ENCODE peak calls at places on chromosomes 3 and 15, in four cellular contexts. One of them, this sample, is unnamed.

GRCh38 chr15:87874896-87875661 is 381.5 kb downstream of the NTRK3 start:
- DNase-seq in A549: no peak
- DNase-seq in HepG2: no peak
- DNase-seq in H1: no peak
- DNase-seq in this sample: no peak

GRCh38 chr15:62889734-62890505 is 152.6 kb upstream of the TPM1 start:
- DNase-seq in A549: no peak
- DNase-seq in HepG2: no peak
- DNase-seq in H1: no peak
- DNase-seq in this sample: no peak

GRCh38 chr3:126482503-126483255 is 7.0 kb upstream of the ZXDC start:
- DNase-seq in A549: no peak
- DNase-seq in HepG2: no peak
- DNase-seq in H1: no peak
- DNase-seq in this sample: no peak

GRCh38 chr3:85254738-85255137 is 295.9 kb downstream of the CADM2 start:
- DNase-seq in A549: no peak
- DNase-seq in HepG2: no peak
- DNase-seq in H1: no peak
- DNase-seq in this sample: no peak

GRCh38 chr15:53758412-53758811 is 1.1 kb downstream of the WDR72 start:
- DNase-seq in A549: no peak
- DNase-seq in HepG2: no peak
- DNase-seq in H1: no peak
- DNase-seq in this sample: no peak

GRCh38 chr3:17632401-17633100 is 109.9 kb downstream of the TBC1D5 start:
- DNase-seq in A549: no peak
- DNase-seq in HepG2: no peak
- DNase-seq in H1: no peak
- DNase-seq in this sample: peak

GRCh38 chr3:126431103-126431534 is 36.4 kb downstream of the CFAP100 start:
- DNase-seq in A549: no peak
- DNase-seq in HepG2: no peak
- DNase-seq in H1: no peak
- DNase-seq in this sample: no peak

GRCh38 chr3:42526616-42527367 is 24.3 kb downstream of the VIPR1 start:
- DNase-seq in A549: no peak
- DNase-seq in HepG2: no peak
- DNase-seq in H1: no peak
- DNase-seq in this sample: peak

GRCh38 chr3:36992806-36993325 is at the start of gene EPM2AIP1:
- DNase-seq in A549: peak
- DNase-seq in HepG2: no peak
- DNase-seq in H1: peak
- DNase-seq in this sample: no peak

GRCh38 chr15:39585394-39585841 is 4.5 kb downstream of the THBS1 start:
- DNase-seq in A549: no peak
- DNase-seq in HepG2: no peak
- DNase-seq in H1: no peak
- DNase-seq in this sample: no peak

GRCh38 chr3:184579513-184579912 is 17.9 kb downstream of the EPHB3 start:
- DNase-seq in A549: no peak
- DNase-seq in HepG2: no peak
- DNase-seq in H1: no peak
- DNase-seq in this sample: no peak

GRCh38 chr3:148791296-148791695 is 36.3 kb upstream of the CPB1 start:
- DNase-seq in A549: no peak
- DNase-seq in HepG2: no peak
- DNase-seq in H1: no peak
- DNase-seq in this sample: no peak

GRCh38 chr3:194450341-194450740 is 36.5 kb downstream of the ATP13A3 start:
- DNase-seq in A549: no peak
- DNase-seq in HepG2: no peak
- DNase-seq in H1: no peak
- DNase-seq in this sample: no peak

GRCh38 chr3:191329654-191330308 is 545 bp downstream of the UTS2B start:
- DNase-seq in A549: no peak
- DNase-seq in HepG2: peak
- DNase-seq in H1: peak
- DNase-seq in this sample: peak

GRCh38 chr3:197555281-197556261 is at the start of gene BDH1:
- DNase-seq in A549: no peak
- DNase-seq in HepG2: no peak
- DNase-seq in H1: peak
- DNase-seq in this sample: no peak

GRCh38 chr15:57205999-57206398 is 170.3 kb upstream of the CGNL1 start:
- DNase-seq in A549: no peak
- DNase-seq in HepG2: no peak
- DNase-seq in H1: no peak
- DNase-seq in this sample: no peak

GRCh38 chr3:8979262-8979661 is 16.0 kb upstream of the RAD18 start:
- DNase-seq in A549: no peak
- DNase-seq in HepG2: no peak
- DNase-seq in H1: no peak
- DNase-seq in this sample: no peak

GRCh38 chr15:66715181-66715624 is 13.2 kb downstream of the SMAD6 start:
- DNase-seq in A549: no peak
- DNase-seq in HepG2: peak
- DNase-seq in H1: no peak
- DNase-seq in this sample: no peak

GRCh38 chr3:158369279-158369678 is 201.7 kb upstream of the MLF1 start:
- DNase-seq in A549: no peak
- DNase-seq in HepG2: no peak
- DNase-seq in H1: no peak
- DNase-seq in this sample: no peak

GRCh38 chr15:40161693-40162401 is 978 bp downstream of the BUB1B start:
- DNase-seq in A549: no peak
- DNase-seq in HepG2: no peak
- DNase-seq in H1: no peak
- DNase-seq in this sample: peak

GRCh38 chr3:131217296-131217741 is 164.3 kb upstream of the NUDT16 start:
- DNase-seq in A549: peak
- DNase-seq in HepG2: no peak
- DNase-seq in H1: no peak
- DNase-seq in this sample: no peak

GRCh38 chr3:39814007-39814406 is 4.6 kb downstream of the MYRIP start:
- DNase-seq in A549: no peak
- DNase-seq in HepG2: no peak
- DNase-seq in H1: no peak
- DNase-seq in this sample: no peak

GRCh38 chr3:52220380-52221026 is 4.9 kb downstream of the TLR9 start:
- DNase-seq in A549: peak
- DNase-seq in HepG2: peak
- DNase-seq in H1: peak
- DNase-seq in this sample: peak

GRCh38 chr3:184968115-184968514 is 156.1 kb downstream of the VPS8 start:
- DNase-seq in A549: no peak
- DNase-seq in HepG2: no peak
- DNase-seq in H1: no peak
- DNase-seq in this sample: no peak

GRCh38 chr3:164233951-164234350 is 844.3 kb downstream of the SI start:
- DNase-seq in A549: no peak
- DNase-seq in HepG2: no peak
- DNase-seq in H1: no peak
- DNase-seq in this sample: no peak

GRCh38 chr15:85394552-85395333 is 14.3 kb downstream of the AKAP13 start:
- DNase-seq in A549: no peak
- DNase-seq in HepG2: peak
- DNase-seq in H1: no peak
- DNase-seq in this sample: no peak

GRCh38 chr3:112587336-112587735 is 25.5 kb downstream of the SLC35A5 start:
- DNase-seq in A549: no peak
- DNase-seq in HepG2: no peak
- DNase-seq in H1: no peak
- DNase-seq in this sample: no peak

DNA sequence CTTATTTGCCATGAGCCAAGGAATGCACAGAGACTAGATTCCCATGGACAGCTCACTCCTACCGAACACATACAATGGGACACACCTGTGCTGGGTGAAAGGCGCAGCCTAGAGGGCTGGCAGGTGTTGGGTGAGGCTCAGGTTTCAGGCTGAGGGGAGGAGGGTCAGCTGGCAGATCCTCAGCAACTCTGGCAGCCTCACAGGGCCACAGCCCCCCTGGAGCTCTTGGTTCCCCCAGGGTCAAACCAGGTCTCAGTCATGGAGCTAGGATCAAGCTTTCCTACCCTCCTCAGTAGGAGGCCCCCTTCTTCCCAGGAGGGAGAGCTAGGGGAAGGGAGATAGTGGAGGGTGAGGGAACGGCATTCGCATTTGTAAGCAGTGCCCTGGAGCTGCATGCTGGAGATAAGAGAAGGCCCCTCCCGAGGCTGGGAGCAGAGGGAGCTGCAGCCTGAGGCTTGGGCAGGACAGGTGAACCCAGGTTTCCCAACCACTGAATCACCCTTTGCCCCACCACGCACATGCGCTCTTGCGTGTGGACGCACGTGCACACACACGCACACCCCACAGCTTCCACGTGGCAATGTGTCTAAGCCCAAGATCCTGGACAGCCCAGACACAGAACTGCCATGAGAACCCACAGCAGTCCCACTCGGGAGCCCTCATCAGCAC is 26.3 kb upstream of the TFRC start:
- DNase-seq in A549: no peak
- DNase-seq in HepG2: no peak
- DNase-seq in H1: peak
- DNase-seq in this sample: peak
- TF ChIP-seq RNF2 in A549: no peak
- TF ChIP-seq RNF2 in HepG2: no peak
- TF ChIP-seq RNF2 in H1: no peak
- TF ChIP-seq RNF2 in this sample: peak

GRCh38 chr3:72655758-72656157 is 192.5 kb downstream of the SHQ1 start:
- DNase-seq in A549: no peak
- DNase-seq in HepG2: no peak
- DNase-seq in H1: peak
- DNase-seq in this sample: peak

GRCh38 chr3:72657666-72658065 is 190.6 kb downstream of the SHQ1 start:
- DNase-seq in A549: no peak
- DNase-seq in HepG2: peak
- DNase-seq in H1: no peak
- DNase-seq in this sample: no peak

GRCh38 chr3:72658466-72659100 is 189.7 kb downstream of the SHQ1 start:
- DNase-seq in A549: no peak
- DNase-seq in HepG2: peak
- DNase-seq in H1: no peak
- DNase-seq in this sample: no peak

GRCh38 chr3:72652395-72652794 is 195.8 kb downstream of the SHQ1 start:
- DNase-seq in A549: no peak
- DNase-seq in HepG2: no peak
- DNase-seq in H1: no peak
- DNase-seq in this sample: no peak

DNA sequence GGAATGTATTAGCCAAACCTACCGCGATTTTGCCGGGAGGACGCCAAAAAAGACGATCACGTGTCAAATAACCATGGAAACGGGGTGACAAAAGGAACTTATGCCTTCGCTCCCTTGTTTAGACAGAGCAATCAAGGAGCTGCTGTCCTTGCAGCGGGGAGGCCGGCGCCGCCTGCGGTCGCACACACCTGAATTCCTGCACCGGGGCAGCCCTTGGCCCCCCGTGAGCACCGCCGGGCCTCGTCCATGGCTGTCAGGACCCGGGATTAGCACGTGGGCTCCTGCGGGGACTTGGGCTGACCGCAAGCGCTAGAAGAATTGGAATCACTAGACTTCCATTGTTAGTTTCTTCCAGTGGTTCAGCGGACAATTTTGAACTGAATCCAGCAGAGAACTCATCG is 193.1 kb downstream of the SHQ1 start:
- DNase-seq in A549: no peak
- DNase-seq in HepG2: no peak
- DNase-seq in H1: peak
- DNase-seq in this sample: no peak
- TF ChIP-seq RNF2 in A549: no peak
- TF ChIP-seq RNF2 in HepG2: no peak
- TF ChIP-seq RNF2 in H1: no peak
- TF ChIP-seq RNF2 in this sample: no peak

GRCh38 chr3:71930056-71930991 is 145.4 kb upstream of the PROK2 start:
- DNase-seq in A549: peak
- DNase-seq in HepG2: peak
- DNase-seq in H1: peak
- DNase-seq in this sample: peak
- TF ChIP-seq RNF2 in A549: no peak
- TF ChIP-seq RNF2 in HepG2: no peak
- TF ChIP-seq RNF2 in H1: no peak
- TF ChIP-seq RNF2 in this sample: no peak

DNA sequence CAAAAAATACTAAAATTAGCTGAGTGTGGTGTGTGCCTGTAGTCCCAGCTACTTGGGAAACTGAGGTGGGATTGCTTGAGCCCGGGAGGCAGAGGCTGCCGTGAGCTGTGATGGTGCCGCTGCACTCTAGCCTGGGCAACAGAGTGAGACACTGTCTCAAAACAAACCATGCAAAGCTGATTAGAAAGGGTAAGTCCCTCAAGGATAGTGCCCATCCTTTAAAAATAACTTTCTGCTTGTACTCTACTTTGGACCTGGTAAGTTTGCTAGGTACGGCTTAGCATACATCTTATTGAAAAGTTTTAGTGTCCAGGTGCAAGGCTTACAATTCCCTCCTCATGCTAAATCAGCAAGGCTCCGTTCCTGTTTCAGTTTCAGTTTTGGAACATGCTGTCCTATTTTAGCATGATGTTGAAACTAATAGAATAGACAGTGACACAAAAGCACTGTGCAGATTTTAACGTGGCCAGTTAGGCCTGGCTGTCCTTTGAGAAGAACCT is 21.4 kb downstream of the FEM1B start:
- DNase-seq in A549: no peak
- DNase-seq in HepG2: no peak
- DNase-seq in H1: no peak
- DNase-seq in this sample: no peak
- TF ChIP-seq RNF2 in A549: no peak
- TF ChIP-seq RNF2 in HepG2: no peak
- TF ChIP-seq RNF2 in H1: no peak
- TF ChIP-seq RNF2 in this sample: no peak

GRCh38 chr3:150180349-150180748 is 209.7 kb upstream of the PFN2 start:
- DNase-seq in A549: no peak
- DNase-seq in HepG2: peak
- DNase-seq in H1: no peak
- DNase-seq in this sample: no peak
- TF ChIP-seq RNF2 in A549: no peak
- TF ChIP-seq RNF2 in HepG2: no peak
- TF ChIP-seq RNF2 in H1: no peak
- TF ChIP-seq RNF2 in this sample: no peak